ENCODE peak calls at places on chromosome 17, in four cellular contexts. A, W, J and Y are unnamed samples.

GRCh38 chr17:15380447-15380846 is 39.0 kb upstream of the TEKT3 start:
- DNase-seq in A (no peak), J (no peak), W (no peak), Y (no peak)

GRCh38 chr17:2050246-2050866 is 4.5 kb upstream of the HIC1 start:
- DNase-seq in A (no peak), W (peak), J (peak), Y (no peak)

GRCh38 chr17:78958556-78959191 is 21.0 kb downstream of the LGALS3BP start:
- DNase-seq in A (no peak), W (no peak), J (no peak), Y (no peak)

GRCh38 chr17:5809056-5809455 is 224.7 kb upstream of the NLRP1 start:
- DNase-seq in A (no peak), W (no peak), J (no peak), Y (no peak)

GRCh38 chr17:77399319-77399959 is 258.7 kb downstream of the SEC14L1 start:
- DNase-seq in A (no peak), W (no peak), J (no peak), Y (no peak)

GRCh38 chr17:82321947-82322466 is 4.6 kb upstream of the CD7 start:
- DNase-seq in W (no peak), A (no peak), J (no peak), Y (no peak)

GRCh38 chr17:75498726-75499213 is 16.6 kb downstream of the CASKIN2 start:
- DNase-seq in W (peak), A (no peak), J (no peak), Y (no peak)

GRCh38 chr17:7992924-7993323 is 9.5 kb upstream of the GUCY2D start:
- DNase-seq in J (no peak), A (no peak), W (peak), Y (no peak)

GRCh38 chr17:40190197-40191021 is 13.1 kb downstream of the RAPGEFL1 start:
- DNase-seq in A (no peak), W (peak), J (peak), Y (no peak)

GRCh38 chr17:60585887-60586286 is 14.1 kb upstream of the PPM1D start:
- DNase-seq in A (no peak), W (no peak), J (no peak), Y (no peak)

GRCh38 chr17:77963441-77963840 is 4.9 kb downstream of the TNRC6C start:
- DNase-seq in J (no peak), A (no peak), W (no peak), Y (no peak)

GRCh38 chr17:31392002-31392855 is 754 bp downstream of the RAB11FIP4 start:
- DNase-seq in J (no peak), A (no peak), W (peak), Y (no peak)

GRCh38 chr17:79463421-79464309 is 147.2 kb downstream of the RBFOX3 start:
- DNase-seq in A (no peak), W (no peak), J (no peak), Y (no peak)

GRCh38 chr17:8954339-8954738 is 11.2 kb downstream of the PIK3R5 start:
- DNase-seq in W (peak), J (no peak), A (no peak), Y (no peak)

GRCh38 chr17:16040710-16041251 is 41.2 kb downstream of the TTC19 start:
- DNase-seq in W (no peak), J (no peak), A (no peak), Y (no peak)

GRCh38 chr17:4334776-4335175 is 31.7 kb downstream of the UBE2G1 start:
- DNase-seq in J (no peak), A (no peak), W (no peak), Y (no peak)

GRCh38 chr17:39674702-39675389 is 6.6 kb downstream of the PNMT start:
- DNase-seq in W (no peak), J (no peak), A (no peak), Y (no peak)

GRCh38 chr17:71631483-71631882 is 489.3 kb upstream of the SOX9 start:
- DNase-seq in W (no peak), A (no peak), J (no peak), Y (no peak)

GRCh38 chr17:69492410-69493071 is 78.0 kb downstream of the MAP2K6 start:
- DNase-seq in A (no peak), W (peak), J (no peak), Y (no peak)

GRCh38 chr17:79027925-79028491 is 4.0 kb downstream of the C1QTNF1 start:
- DNase-seq in A (no peak), W (no peak), J (no peak), Y (no peak)

GRCh38 chr17:34859652-34860051 is 101.6 kb downstream of the CCT6B start:
- DNase-seq in W (no peak), A (no peak), J (no peak), Y (no peak)

GRCh38 chr17:70855401-70856054 is 686.2 kb downstream of the KCNJ2 start:
- DNase-seq in A (no peak), J (no peak), W (no peak), Y (no peak)

GRCh38 chr17:75876190-75876937 is 2.0 kb downstream of the TRIM47 start:
- DNase-seq in W (peak), J (no peak), A (no peak), Y (no peak)

GRCh38 chr17:19592316-19592715 is 56.2 kb upstream of the ALDH3A2 start:
- DNase-seq in J (no peak), A (no peak), W (no peak), Y (no peak)

GRCh38 chr17:5032865-5033264 is 2.4 kb downstream of the SLC52A1 start:
- DNase-seq in J (no peak), W (no peak), A (no peak), Y (no peak)

GRCh38 chr17:81802048-81802758 is 1.7 kb upstream of the GCGR start:
- DNase-seq in W (no peak), J (no peak), A (no peak), Y (no peak)

DNA sequence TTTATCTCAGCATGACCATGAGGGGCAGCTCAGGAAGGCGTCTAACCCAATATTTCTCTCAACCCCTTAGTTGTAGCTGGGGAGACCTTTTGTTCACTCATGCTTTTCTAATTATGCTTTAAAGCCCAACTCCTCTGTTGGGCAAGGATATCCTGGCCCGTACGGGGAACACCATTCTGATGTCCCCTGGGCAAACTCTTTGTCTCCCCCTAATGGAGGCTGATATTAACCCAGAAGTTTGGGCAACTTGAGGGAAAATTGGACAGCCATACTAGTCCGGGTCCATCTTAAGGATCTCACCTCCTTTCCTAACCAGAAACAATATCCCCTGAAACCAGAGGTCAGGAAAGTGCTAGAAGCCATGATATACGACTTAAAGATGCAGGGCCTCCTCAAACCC is 143.7 kb upstream of the COX10 start:
- DNase-seq in W (no peak), J (no peak), A (no peak), Y (no peak)
- TF ChIP-seq CTCF in W (peak), J (no peak), A (no peak), Y (no peak)

DNA sequence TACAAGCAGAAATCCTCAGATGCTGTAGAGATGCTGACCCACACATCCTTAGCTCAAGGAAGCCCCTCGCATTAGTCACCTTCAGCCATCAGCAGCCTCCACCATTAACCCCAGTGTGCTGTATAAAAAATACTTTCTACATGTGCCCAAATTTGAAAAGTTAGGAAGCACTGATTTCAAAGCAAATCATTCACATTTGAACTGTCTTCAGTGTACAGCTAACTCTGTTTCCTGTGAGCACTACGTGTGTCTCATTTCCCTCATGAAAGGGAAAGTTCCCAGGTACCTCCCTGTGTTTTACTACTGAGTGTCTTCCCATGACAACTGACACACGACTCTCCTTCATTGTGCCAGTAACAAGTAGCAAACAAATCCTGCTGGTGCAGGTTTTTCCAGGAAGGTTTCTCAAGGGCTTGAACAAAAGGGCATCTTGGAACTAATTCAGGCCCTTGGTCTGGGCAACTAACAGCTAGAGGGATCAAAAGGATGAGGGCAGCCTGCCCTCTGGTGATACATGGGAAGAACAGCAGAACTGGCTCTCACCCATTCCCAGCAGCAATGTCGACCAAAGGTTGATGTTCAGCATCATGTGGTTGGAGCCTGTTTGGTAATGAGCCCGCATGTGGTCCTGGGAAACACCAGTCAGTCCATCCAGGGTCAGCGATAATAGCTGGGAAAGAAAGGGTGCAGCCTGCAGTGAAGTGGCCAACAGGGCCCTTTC is 4.0 kb downstream of the SLC35B1 start:
- DNase-seq in W (peak), A (no peak), J (no peak), Y (no peak)
- TF ChIP-seq CTCF in W (peak), A (no peak), J (peak), Y (peak)

DNA sequence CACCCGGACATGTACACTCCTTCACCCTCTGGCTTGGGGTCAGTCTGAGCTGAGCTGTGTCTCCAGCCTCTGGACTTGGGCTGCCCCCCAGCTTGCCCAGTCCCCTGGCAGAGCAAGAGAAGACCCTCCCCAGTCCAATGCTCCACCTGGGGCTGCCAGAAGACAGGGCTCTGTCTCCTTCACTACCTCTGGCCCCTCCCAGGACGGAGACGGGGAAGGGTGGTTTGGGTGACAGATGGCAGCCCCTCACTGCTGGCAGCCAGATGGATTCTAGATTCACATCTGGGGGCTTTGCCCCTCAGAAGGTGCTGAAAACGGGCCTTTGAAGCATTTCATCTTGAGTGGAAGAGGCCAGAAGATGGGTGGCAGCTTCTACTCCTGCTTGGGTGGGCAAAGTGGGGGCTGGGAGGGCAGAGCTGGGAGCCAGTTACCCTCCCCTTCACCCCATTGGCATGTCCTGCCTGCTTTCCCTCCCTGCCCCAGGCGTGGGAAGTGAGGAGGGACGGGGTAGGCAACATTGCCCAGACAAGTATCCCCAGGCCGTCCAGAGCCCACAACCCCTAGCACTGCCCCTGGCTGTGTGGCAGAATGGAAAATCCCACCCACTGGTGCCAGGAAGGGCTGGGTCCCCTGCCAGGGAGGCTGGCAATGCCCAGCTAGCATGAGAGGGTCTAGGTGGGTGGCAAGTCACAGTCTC is 13.9 kb downstream of the NGFR start:
- DNase-seq in A (no peak), J (no peak), W (no peak), Y (no peak)
- TF ChIP-seq CTCF in A (no peak), J (no peak), W (no peak), Y (no peak)

DNA sequence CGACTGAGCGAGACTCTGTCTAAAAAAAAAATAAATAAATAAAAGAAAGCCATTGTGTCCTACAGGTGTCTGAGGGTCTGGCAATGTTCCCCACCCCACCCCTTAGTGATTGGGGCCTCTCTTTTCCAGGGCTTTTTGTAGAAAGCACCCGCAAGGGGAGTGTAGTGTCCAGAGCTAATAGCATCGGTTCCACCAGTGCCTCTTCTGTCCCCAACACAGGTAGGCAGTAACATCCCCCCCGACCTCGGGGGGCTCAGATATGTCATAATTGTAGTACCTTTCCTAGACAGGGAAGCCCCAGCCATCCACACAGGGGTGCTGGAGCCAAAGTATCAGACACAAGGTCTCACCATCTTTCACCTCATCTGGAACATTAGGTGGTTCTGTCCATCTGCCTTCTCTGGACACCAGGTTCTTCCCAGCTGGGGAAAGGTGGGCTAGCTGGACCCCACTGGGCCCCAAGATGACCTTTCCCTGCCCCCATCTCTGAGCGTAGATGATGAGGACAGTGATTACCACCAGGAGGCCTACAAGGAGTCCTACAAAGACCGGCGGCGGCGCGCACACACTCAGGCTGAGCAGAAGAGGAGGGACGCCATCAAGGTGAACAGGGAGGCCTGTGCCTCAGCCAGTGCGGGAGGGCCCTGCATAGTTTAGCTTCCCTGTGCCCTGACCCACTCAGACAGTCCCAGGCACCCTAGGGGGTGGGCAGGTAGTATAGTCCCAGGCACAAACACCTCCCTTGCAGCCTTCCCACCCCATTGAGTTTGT is 1.6 kb downstream of the MLX start:
- DNase-seq in J (no peak), A (no peak), W (no peak), Y (no peak)
- TF ChIP-seq CTCF in J (no peak), A (no peak), W (no peak), Y (no peak)

GRCh38 chr17:1047177-1047885 is 50.4 kb downstream of the TIMM22 start:
- DNase-seq in A (no peak), J (no peak), W (no peak), Y (peak)
- TF ChIP-seq CTCF in A (no peak), J (no peak), W (no peak), Y (peak)

GRCh38 chr17:58005728-58006562 is 1.1 kb downstream of the SRSF1 start:
- DNase-seq in W (no peak), J (no peak), A (no peak), Y (no peak)

GRCh38 chr17:58006924-58007780 is at the start of gene SRSF1:
- DNase-seq in W (peak), A (peak), J (peak), Y (peak)

GRCh38 chr17:58004060-58004459 is 3.0 kb downstream of the SRSF1 start:
- DNase-seq in W (no peak), J (no peak), A (no peak), Y (no peak)

GRCh38 chr17:58006563-58006923 is 503 bp downstream of the SRSF1 start:
- DNase-seq in J (peak), A (peak), W (peak), Y (peak)

DNA sequence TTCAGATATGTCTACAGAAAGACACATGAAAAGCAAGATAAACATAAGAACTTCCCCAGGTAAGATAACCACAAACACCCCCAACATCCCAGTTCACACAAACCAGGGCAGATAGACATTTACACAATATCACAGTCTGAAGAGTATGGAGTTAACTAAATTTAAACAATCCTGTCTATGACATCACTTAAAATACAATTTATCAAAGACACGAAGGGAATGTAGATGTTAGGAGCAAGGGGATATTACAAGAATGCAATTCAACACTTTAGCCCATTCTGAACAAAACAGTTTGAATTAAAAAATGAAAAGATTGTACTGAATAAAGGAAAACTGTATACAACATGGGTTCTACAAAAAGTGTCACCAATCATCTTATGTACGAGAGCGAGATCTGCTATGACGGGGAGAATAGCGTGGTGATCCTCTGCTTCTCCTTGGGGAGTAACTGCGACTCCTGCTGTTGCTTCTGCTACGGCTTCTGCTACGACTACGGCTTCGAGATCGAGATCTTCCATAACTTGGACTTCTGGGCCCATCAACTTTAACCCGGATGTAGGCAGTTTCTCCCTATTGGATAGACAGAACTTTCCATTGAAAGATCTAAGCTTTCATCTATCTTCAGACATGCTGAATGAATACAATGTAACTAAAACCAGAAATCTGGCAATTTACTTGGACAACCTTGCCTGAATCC is 1.9 kb downstream of the SRSF1 start:
- DNase-seq in A (no peak), W (no peak), J (no peak), Y (no peak)
- TF ChIP-seq CTCF in A (no peak), W (no peak), J (no peak), Y (no peak)

GRCh38 chr17:43576563-43577229 is 30.6 kb upstream of the ETV4 start:
- DNase-seq in W (peak), A (peak), J (peak), Y (no peak)
- TF ChIP-seq CTCF in W (peak), A (no peak), J (peak), Y (peak)

GRCh38 chr17:58085039-58085715 is 2.0 kb downstream of the DYNLL2 start:
- DNase-seq in A (no peak), W (no peak), J (no peak), Y (no peak)

GRCh38 chr17:58082341-58082869 is 814 bp upstream of the DYNLL2 start:
- DNase-seq in J (no peak), A (no peak), W (no peak), Y (no peak)

GRCh38 chr17:58082870-58083490 is at the start of gene DYNLL2:
- DNase-seq in J (peak), W (peak), A (peak), Y (peak)

GRCh38 chr17:58084317-58084981 is 1.2 kb downstream of the DYNLL2 start:
- DNase-seq in A (no peak), W (peak), J (no peak), Y (no peak)

DNA sequence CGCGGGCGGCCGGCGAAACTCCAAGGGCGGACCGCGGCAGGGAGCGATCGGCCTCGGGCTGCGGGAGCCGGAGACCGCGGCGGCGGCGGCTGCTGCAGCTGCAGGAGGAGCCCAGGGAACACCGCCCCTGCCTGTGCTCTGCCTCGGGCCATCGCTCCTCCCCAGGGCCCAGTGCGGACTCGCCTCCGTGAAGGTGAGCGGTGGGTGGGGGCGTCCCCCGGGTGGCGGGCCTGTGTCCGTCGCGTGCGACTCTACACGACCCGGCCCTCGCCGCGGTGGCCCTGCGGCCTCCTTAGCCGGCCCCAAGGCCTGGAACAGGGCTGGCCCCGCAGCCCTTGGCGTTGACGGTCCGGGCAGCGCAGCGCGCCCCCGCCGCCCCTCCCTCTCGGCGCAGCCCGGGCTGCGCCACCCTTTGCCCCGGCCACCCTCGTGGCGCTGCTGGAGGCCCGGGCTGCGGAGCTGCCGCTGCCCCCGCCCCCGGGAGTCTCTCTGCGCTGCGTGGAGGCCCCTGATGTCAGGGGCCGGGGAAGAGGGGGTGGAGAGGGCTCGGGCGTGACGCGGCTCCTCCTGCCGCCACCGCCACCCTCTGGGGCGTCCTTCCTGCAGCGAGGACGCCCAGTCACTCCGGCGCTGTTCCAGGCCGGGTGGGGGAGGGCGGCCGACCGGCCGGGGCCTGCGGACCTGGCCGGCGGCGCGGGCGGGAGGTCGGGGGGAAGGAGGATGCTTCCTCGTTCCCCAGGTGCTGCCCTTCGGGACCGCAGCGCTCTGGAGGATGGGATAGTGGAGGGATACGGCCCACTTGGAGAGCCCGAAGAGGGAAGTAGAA is 485 bp downstream of the DYNLL2 start:
- DNase-seq in W (peak), J (peak), A (no peak), Y (no peak)
- TF ChIP-seq CTCF in W (no peak), J (peak), A (no peak), Y (no peak)